ENCODE peak calls at places on chromosome 7, in nine cellular contexts. V, J, O, K, R, P, S, W and I are unnamed samples.

GRCh38 chr7:356087-356486 is 66.1 kb downstream of the FOXL3 start:
- DNase-seq in R (no peak), W (no peak), O (no peak), S (no peak), K (no peak), P (no peak), J (no peak), V (no peak), I (no peak)

GRCh38 chr7:139828880-139829653 is at the start of gene TBXAS1:
- DNase-seq in J (peak), S (no peak), V (no peak), R (no peak), W (no peak), P (peak), O (no peak), K (no peak), I (no peak)

GRCh38 chr7:30751696-30752273 is at the start of gene INMT:
- DNase-seq in K (peak), W (no peak), P (no peak), S (no peak), V (no peak), O (no peak), J (no peak), R (no peak), I (no peak)

GRCh38 chr7:136023134-136023869 is 46.1 kb upstream of the MTPN start:
- DNase-seq in P (no peak), K (no peak), W (no peak), J (no peak), R (no peak), O (no peak), S (no peak), V (no peak), I (no peak)

GRCh38 chr7:125098377-125098970 is 168.8 kb upstream of the POT1 start:
- DNase-seq in J (no peak), P (no peak), R (no peak), W (no peak), K (no peak), V (no peak), S (no peak), O (no peak), I (no peak)

GRCh38 chr7:7897509-7897908 is 71.1 kb upstream of the GLCCI1 start:
- DNase-seq in W (no peak), V (no peak), K (no peak), R (peak), P (no peak), J (no peak), O (no peak), S (no peak), I (no peak)

GRCh38 chr7:41943098-41943577 is 240.2 kb upstream of the INHBA start:
- DNase-seq in K (peak), P (peak), S (peak), O (peak), R (peak), W (peak), V (peak), J (peak), I (peak)

GRCh38 chr7:155136619-155137243 is 66.6 kb downstream of the HTR5A start:
- DNase-seq in S (no peak), R (no peak), P (no peak), O (no peak), J (no peak), V (no peak), K (no peak), W (no peak), I (no peak)

GRCh38 chr7:54967384-54967783 is 51.4 kb upstream of the EGFR start:
- DNase-seq in O (no peak), S (no peak), W (no peak), P (no peak), J (peak), R (peak), V (no peak), K (no peak), I (no peak)

GRCh38 chr7:6631605-6632004 is 5.5 kb upstream of the ZNF316 start:
- DNase-seq in S (no peak), V (no peak), K (no peak), R (no peak), O (no peak), P (no peak), J (no peak), W (no peak), I (no peak)

GRCh38 chr7:32093415-32094408 is 23.5 kb upstream of the PDE1C start:
- DNase-seq in R (no peak), K (peak), J (peak), O (no peak), S (no peak), P (no peak), V (no peak), W (peak), I (no peak)

GRCh38 chr7:4648111-4648510 is 34.0 kb upstream of the FOXK1 start:
- DNase-seq in J (no peak), W (no peak), K (no peak), R (no peak), V (no peak), S (no peak), O (no peak), P (no peak), I (no peak)

GRCh38 chr7:27619492-27619891 is 43.2 kb downstream of the HIBADH start:
- DNase-seq in J (no peak), K (no peak), O (no peak), P (no peak), R (no peak), V (no peak), S (no peak), W (no peak), I (no peak)

GRCh38 chr7:27617651-27618381 is 44.9 kb downstream of the HIBADH start:
- DNase-seq in J (no peak), O (no peak), P (no peak), V (no peak), S (no peak), R (no peak), W (no peak), K (no peak), I (no peak)

GRCh38 chr7:27615420-27616185 is 47.1 kb downstream of the HIBADH start:
- DNase-seq in W (no peak), P (no peak), J (no peak), R (no peak), S (no peak), K (no peak), O (no peak), V (no peak), I (no peak)

GRCh38 chr7:27616186-27616491 is 46.5 kb downstream of the HIBADH start:
- DNase-seq in K (no peak), P (no peak), W (no peak), R (no peak), V (no peak), J (no peak), S (no peak), O (no peak), I (no peak)

DNA sequence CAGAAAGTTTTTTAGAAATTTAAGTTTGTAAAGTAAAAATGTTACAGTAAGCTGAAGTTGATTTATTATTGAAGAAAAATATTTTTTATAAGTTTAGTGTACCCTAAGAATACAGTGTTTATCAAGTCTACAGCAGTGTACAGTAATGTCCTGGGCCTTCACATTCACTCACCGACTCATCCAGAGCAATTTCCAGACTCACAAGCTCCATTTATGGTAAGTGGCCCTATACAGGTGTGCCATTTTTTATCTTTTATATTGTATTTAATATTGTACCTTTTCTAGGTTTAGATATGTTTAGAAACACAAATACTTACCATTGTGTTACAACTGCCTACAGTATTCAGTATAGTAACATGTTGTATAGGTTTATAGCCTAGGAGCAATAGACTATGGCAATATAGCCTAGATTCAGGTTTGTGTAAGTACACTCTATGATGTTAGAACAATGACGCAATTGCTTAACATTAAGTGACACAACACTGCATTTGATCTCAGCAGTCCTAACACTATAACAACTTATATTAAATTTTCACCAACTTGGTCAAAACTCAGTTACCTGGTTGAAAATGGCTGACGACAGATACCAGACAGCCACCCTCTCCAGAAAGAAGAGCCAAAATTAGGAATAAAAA is 45.7 kb downstream of the HIBADH start:
- DNase-seq in V (no peak), S (no peak), W (no peak), P (no peak), K (no peak), O (no peak), R (no peak), J (no peak), I (no peak)
- TF ChIP-seq CTCF in V (no peak), S (no peak), W (no peak), P (no peak), K (no peak), O (no peak), R (no peak), J (no peak), I (no peak)

DNA sequence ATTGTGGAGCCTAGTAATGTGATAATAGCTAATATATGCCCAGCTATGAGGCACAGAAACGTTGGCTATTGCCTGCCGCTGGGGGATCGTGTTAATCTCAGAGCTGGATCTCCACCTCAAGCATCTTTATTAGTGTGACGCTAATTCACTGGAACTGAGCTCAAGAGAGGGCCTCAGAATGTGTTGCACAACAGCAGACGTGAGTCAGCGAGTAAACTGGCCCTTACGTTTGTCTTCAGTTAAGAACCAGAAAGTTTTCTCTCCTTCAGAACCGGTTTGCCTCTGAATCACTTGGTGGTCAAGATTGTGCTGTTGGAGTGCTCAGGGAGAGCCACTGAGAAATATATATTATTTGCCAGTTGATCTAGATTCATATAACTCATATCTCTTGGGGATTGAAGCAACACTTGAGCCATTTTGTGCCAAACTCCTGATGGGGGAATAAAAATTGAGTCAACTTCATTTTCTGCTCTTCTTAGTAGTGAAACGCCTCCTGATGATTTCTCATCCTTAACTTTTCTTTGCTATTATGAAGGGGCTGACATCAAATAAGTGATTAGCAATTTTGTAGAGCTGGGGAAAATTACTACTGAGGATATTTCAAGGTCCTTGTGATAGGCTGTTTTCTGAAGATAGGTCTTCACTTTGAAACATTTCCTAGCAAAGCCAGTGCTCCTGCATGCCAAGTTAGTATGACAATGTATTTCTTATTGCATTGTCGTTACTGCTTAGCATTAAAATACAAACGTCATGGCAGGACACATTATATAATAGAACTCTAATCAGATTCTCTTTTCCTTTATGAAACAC is 22.3 kb downstream of the BZW2 start:
- DNase-seq in V (no peak), P (no peak), R (peak), S (no peak), O (no peak), K (peak), J (peak), W (peak), I (no peak)
- TF ChIP-seq CTCF in V (no peak), P (no peak), R (no peak), S (no peak), O (no peak), K (no peak), J (no peak), W (peak), I (no peak)

GRCh38 chr7:93547716-93548115 is 26.8 kb downstream of the CALCR start:
- DNase-seq in J (no peak), P (no peak), R (no peak), V (no peak), O (no peak), S (no peak), K (no peak), W (no peak), I (no peak)

GRCh38 chr7:93544686-93545085 is 29.8 kb downstream of the CALCR start:
- DNase-seq in W (no peak), P (no peak), K (no peak), R (no peak), O (no peak), V (no peak), J (no peak), S (no peak), I (no peak)
- TF ChIP-seq CTCF in W (no peak), P (no peak), K (no peak), R (no peak), O (no peak), V (no peak), J (no peak), S (no peak), I (no peak)

GRCh38 chr7:100493476-100494264 is 9.9 kb downstream of the NYAP1 start:
- DNase-seq in P (peak), O (no peak), S (peak), J (no peak), K (peak), R (peak), W (peak), V (no peak), I (peak)
- TF ChIP-seq CTCF in P (no peak), O (peak), S (no peak), J (no peak), K (peak), R (no peak), W (peak), V (no peak), I (no peak)

DNA sequence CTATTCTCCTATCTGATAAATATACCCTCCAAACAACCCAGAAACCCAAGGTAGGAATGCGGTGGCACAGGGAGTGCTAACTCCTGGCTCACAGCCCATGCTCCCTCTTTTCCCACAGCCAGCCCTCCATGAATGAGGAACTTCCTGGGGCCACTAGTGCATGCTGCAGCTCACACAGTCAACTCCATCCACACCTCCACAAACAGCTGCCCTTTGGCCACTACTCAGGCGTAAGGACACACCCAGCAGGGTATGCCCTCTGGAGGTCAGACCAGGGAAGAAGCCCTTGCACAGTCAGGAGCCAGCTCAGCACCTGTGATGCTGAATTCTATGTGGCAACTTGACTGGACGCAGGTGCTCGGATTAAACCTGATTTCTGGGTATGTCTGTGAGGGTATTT is 85.2 kb upstream of the PIK3CG start:
- DNase-seq in P (peak), W (no peak), O (no peak), R (peak), S (no peak), K (no peak), V (no peak), J (peak), I (no peak)
- TF ChIP-seq CTCF in P (peak), W (no peak), O (peak), R (peak), S (no peak), K (peak), V (no peak), J (no peak), I (no peak)

GRCh38 chr7:133361806-133362205 is 108.9 kb downstream of the EXOC4 start:
- DNase-seq in W (no peak), P (no peak), R (no peak), K (no peak), S (no peak), J (no peak), O (no peak), V (no peak), I (no peak)

GRCh38 chr7:133367561-133367960 is 114.7 kb downstream of the EXOC4 start:
- DNase-seq in P (no peak), O (no peak), W (no peak), K (no peak), S (no peak), V (no peak), R (no peak), J (no peak), I (no peak)

GRCh38 chr7:133365892-133366291 is 113.0 kb downstream of the EXOC4 start:
- DNase-seq in P (no peak), R (no peak), J (no peak), O (no peak), W (peak), S (no peak), K (no peak), V (no peak), I (no peak)

GRCh38 chr7:133369130-133369529 is 116.3 kb downstream of the EXOC4 start:
- DNase-seq in V (no peak), R (no peak), K (no peak), W (peak), O (no peak), S (no peak), P (no peak), J (no peak), I (no peak)

DNA sequence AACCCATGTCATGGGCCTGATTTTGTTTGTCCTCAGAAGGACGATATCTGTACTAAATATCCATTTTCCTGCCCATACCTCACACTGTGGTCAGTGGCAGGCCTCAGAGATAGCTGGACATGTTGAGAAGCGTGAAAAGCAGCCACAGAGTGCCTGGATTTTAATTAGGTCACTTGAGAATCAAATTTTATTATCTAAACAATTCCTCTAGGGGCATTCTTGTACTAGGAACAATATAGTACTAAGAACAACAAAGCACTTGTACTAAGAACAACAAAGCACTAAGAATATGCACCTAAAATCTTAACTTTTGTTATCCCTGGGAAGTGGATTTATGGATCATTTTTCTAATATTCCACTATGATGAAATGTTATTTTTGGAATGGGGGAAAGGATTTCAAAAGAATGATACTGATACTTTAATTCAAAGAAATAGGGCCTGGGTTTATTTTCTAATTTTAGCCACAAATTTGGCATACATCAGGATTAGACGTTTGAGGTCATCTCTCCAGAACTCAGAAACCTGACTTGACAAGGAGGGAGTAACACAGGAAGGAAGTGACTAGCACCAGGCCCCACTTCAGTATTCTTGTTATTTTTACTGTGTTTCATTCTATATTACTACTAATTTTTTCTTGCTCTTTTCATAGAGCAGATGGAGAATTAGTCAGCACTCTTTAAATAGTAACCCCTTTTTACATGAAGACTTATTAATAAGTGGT is 112.2 kb downstream of the EXOC4 start:
- DNase-seq in W (peak), V (no peak), J (no peak), S (no peak), K (no peak), O (no peak), R (no peak), P (no peak), I (no peak)
- TF ChIP-seq CTCF in W (no peak), V (peak), J (no peak), S (no peak), K (no peak), O (no peak), R (no peak), P (no peak), I (no peak)